ENCODE peak calls at places on chromosomes 13 and 19, in eight cellular contexts. One of them, this sample, is unnamed. For H3K36me3, the result is how much of the 10 kb centered on the place peaks cover.

GRCh38 chr19:7533281-7533819 is 2.2 kb upstream of the PNPLA6 start:
- DNase-seq in thoracic aorta: no peak
- DNase-seq in heart right ventricle: peak
- DNase-seq in HCT116: no peak
- DNase-seq in effector memory CD4-positive, alpha-beta T cell: no peak
- DNase-seq in left lung: peak
- DNase-seq in small intestine: peak
- DNase-seq in pancreas: peak
- DNase-seq in this sample: no peak

GRCh38 chr13:105920375-105920774 is 615.1 kb downstream of the EFNB2 start:
- DNase-seq in small intestine: peak
- DNase-seq in heart right ventricle: no peak
- DNase-seq in thoracic aorta: no peak
- DNase-seq in pancreas: no peak
- DNase-seq in HCT116: peak
- DNase-seq in effector memory CD4-positive, alpha-beta T cell: no peak
- DNase-seq in left lung: no peak
- DNase-seq in this sample: no peak

GRCh38 chr13:100464006-100464405 is 124.6 kb downstream of the GGACT start:
- DNase-seq in left lung: no peak
- DNase-seq in HCT116: no peak
- DNase-seq in small intestine: no peak
- DNase-seq in effector memory CD4-positive, alpha-beta T cell: no peak
- DNase-seq in thoracic aorta: no peak
- DNase-seq in heart right ventricle: no peak
- DNase-seq in pancreas: no peak
- DNase-seq in this sample: no peak

GRCh38 chr13:50130686-50131051 is 115.4 kb downstream of the KCNRG start:
- DNase-seq in left lung: peak
- DNase-seq in HCT116: no peak
- DNase-seq in effector memory CD4-positive, alpha-beta T cell: no peak
- DNase-seq in heart right ventricle: no peak
- DNase-seq in thoracic aorta: no peak
- DNase-seq in small intestine: no peak
- DNase-seq in pancreas: no peak
- DNase-seq in this sample: peak

GRCh38 chr19:29965529-29965928 is 23.5 kb downstream of the URI1 start:
- DNase-seq in small intestine: no peak
- DNase-seq in heart right ventricle: no peak
- DNase-seq in HCT116: no peak
- DNase-seq in effector memory CD4-positive, alpha-beta T cell: no peak
- DNase-seq in pancreas: no peak
- DNase-seq in thoracic aorta: no peak
- DNase-seq in left lung: no peak
- DNase-seq in this sample: no peak

GRCh38 chr19:44723952-44724319 is 24.6 kb upstream of the BCL3 start:
- DNase-seq in effector memory CD4-positive, alpha-beta T cell: peak
- DNase-seq in small intestine: peak
- DNase-seq in HCT116: peak
- DNase-seq in left lung: peak
- DNase-seq in thoracic aorta: peak
- DNase-seq in heart right ventricle: peak
- DNase-seq in pancreas: peak
- DNase-seq in this sample: peak

GRCh38 chr13:77779461-77780272 is 82.2 kb downstream of the SLAIN1 start:
- DNase-seq in effector memory CD4-positive, alpha-beta T cell: no peak
- DNase-seq in HCT116: peak
- DNase-seq in heart right ventricle: no peak
- DNase-seq in left lung: no peak
- DNase-seq in small intestine: peak
- DNase-seq in pancreas: no peak
- DNase-seq in thoracic aorta: no peak
- DNase-seq in this sample: no peak

GRCh38 chr19:23378948-23379347 is 16.3 kb downstream of the ZNF91 start:
- DNase-seq in thoracic aorta: no peak
- DNase-seq in left lung: no peak
- DNase-seq in effector memory CD4-positive, alpha-beta T cell: no peak
- DNase-seq in HCT116: no peak
- DNase-seq in heart right ventricle: no peak
- DNase-seq in pancreas: no peak
- DNase-seq in small intestine: no peak
- DNase-seq in this sample: no peak

GRCh38 chr19:49894879-49895565 is 1.7 kb downstream of the IL4I1 start:
- DNase-seq in small intestine: no peak
- DNase-seq in thoracic aorta: no peak
- DNase-seq in HCT116: no peak
- DNase-seq in left lung: no peak
- DNase-seq in pancreas: no peak
- DNase-seq in heart right ventricle: no peak
- DNase-seq in effector memory CD4-positive, alpha-beta T cell: peak
- DNase-seq in this sample: no peak

GRCh38 chr19:8506402-8506957 is 4.0 kb upstream of the PRAM1 start:
- DNase-seq in thoracic aorta: no peak
- DNase-seq in effector memory CD4-positive, alpha-beta T cell: no peak
- DNase-seq in left lung: no peak
- DNase-seq in heart right ventricle: no peak
- DNase-seq in small intestine: no peak
- DNase-seq in HCT116: no peak
- DNase-seq in pancreas: peak
- DNase-seq in this sample: no peak

GRCh38 chr13:94129490-94129894 is 350.0 kb downstream of the DCT start:
- DNase-seq in HCT116: no peak
- DNase-seq in effector memory CD4-positive, alpha-beta T cell: no peak
- DNase-seq in thoracic aorta: no peak
- DNase-seq in pancreas: no peak
- DNase-seq in left lung: no peak
- DNase-seq in heart right ventricle: no peak
- DNase-seq in small intestine: no peak
- DNase-seq in this sample: no peak

GRCh38 chr13:31697290-31697689 is 42.0 kb upstream of the RXFP2 start:
- DNase-seq in small intestine: no peak
- DNase-seq in HCT116: no peak
- DNase-seq in effector memory CD4-positive, alpha-beta T cell: no peak
- DNase-seq in thoracic aorta: no peak
- DNase-seq in heart right ventricle: no peak
- DNase-seq in pancreas: no peak
- DNase-seq in left lung: no peak
- DNase-seq in this sample: no peak

GRCh38 chr19:11612816-11613511 is 15.7 kb downstream of the ZNF627 start:
- DNase-seq in pancreas: no peak
- DNase-seq in effector memory CD4-positive, alpha-beta T cell: no peak
- DNase-seq in left lung: no peak
- DNase-seq in heart right ventricle: no peak
- DNase-seq in small intestine: no peak
- DNase-seq in HCT116: no peak
- DNase-seq in thoracic aorta: no peak
- DNase-seq in this sample: no peak

GRCh38 chr19:9150650-9151049 is 10.5 kb downstream of the ZNF317 start:
- DNase-seq in HCT116: no peak
- DNase-seq in effector memory CD4-positive, alpha-beta T cell: no peak
- DNase-seq in left lung: no peak
- DNase-seq in pancreas: no peak
- DNase-seq in thoracic aorta: no peak
- DNase-seq in heart right ventricle: no peak
- DNase-seq in small intestine: no peak
- DNase-seq in this sample: no peak

GRCh38 chr19:5900976-5901375 is 2.6 kb downstream of the NDUFA11 start:
- DNase-seq in HCT116: no peak
- DNase-seq in pancreas: no peak
- DNase-seq in small intestine: no peak
- DNase-seq in left lung: no peak
- DNase-seq in heart right ventricle: no peak
- DNase-seq in effector memory CD4-positive, alpha-beta T cell: no peak
- DNase-seq in thoracic aorta: no peak
- DNase-seq in this sample: no peak

GRCh38 chr13:34772881-34773280 is 169.2 kb upstream of the NBEA start:
- DNase-seq in effector memory CD4-positive, alpha-beta T cell: no peak
- DNase-seq in heart right ventricle: no peak
- DNase-seq in pancreas: no peak
- DNase-seq in small intestine: no peak
- DNase-seq in left lung: no peak
- DNase-seq in HCT116: no peak
- DNase-seq in thoracic aorta: no peak
- DNase-seq in this sample: no peak

GRCh38 chr13:40536443-40537113 is 129.9 kb downstream of the FOXO1 start:
- DNase-seq in small intestine: peak
- DNase-seq in HCT116: no peak
- DNase-seq in left lung: no peak
- DNase-seq in effector memory CD4-positive, alpha-beta T cell: no peak
- DNase-seq in pancreas: peak
- DNase-seq in thoracic aorta: no peak
- DNase-seq in heart right ventricle: no peak
- DNase-seq in this sample: no peak

GRCh38 chr13:40534456-40534855 is 132.0 kb downstream of the FOXO1 start:
- DNase-seq in HCT116: no peak
- DNase-seq in effector memory CD4-positive, alpha-beta T cell: no peak
- DNase-seq in heart right ventricle: no peak
- DNase-seq in pancreas: peak
- DNase-seq in thoracic aorta: no peak
- DNase-seq in small intestine: no peak
- DNase-seq in left lung: no peak
- DNase-seq in this sample: no peak

GRCh38 chr13:40535345-40535836 is 131.1 kb downstream of the FOXO1 start:
- DNase-seq in small intestine: no peak
- DNase-seq in left lung: no peak
- DNase-seq in thoracic aorta: no peak
- DNase-seq in HCT116: no peak
- DNase-seq in pancreas: peak
- DNase-seq in heart right ventricle: no peak
- DNase-seq in effector memory CD4-positive, alpha-beta T cell: no peak
- DNase-seq in this sample: no peak

GRCh38 chr13:40539954-40540706 is 126.3 kb downstream of the FOXO1 start:
- DNase-seq in effector memory CD4-positive, alpha-beta T cell: no peak
- DNase-seq in pancreas: no peak
- DNase-seq in left lung: no peak
- DNase-seq in heart right ventricle: no peak
- DNase-seq in thoracic aorta: no peak
- DNase-seq in HCT116: peak
- DNase-seq in small intestine: no peak
- DNase-seq in this sample: no peak

DNA sequence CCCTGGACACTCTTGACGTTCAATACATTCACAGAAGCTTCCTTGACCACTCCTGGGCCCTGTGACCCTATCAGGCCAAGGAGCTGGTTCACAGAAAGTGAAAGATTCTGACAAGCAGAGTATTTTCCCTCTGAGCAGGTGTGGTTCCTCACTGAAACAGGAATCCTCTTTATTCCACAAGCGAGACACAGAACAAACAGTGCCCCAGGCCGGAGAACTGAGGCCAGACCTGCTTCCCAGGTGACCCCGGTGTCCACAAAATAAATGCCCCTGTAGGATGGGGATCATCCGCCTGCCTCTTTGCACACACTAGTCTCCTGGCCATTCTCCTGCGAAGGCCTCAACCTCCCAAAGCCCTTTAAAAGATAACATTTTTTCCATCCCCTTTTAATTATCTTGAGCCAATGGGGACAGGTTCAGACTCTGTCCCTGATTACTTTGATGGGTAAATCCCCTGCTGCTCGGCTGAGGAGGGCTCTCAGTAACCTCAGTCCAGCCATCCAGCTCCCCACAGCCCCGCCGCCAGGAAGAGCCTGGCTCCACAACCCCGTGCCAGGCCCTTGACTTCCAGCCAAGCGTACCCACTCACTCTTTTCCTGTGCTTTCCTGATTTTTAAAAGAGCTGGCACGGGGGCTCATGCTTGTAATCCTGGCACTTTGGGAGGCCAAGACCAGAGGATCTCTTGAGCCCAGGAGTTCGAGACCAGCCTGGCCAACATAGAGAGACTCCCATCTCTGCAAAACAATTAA is 129.1 kb downstream of the FOXO1 start:
- DNase-seq in small intestine: no peak
- DNase-seq in left lung: no peak
- DNase-seq in thoracic aorta: no peak
- DNase-seq in HCT116: no peak
- DNase-seq in effector memory CD4-positive, alpha-beta T cell: no peak
- DNase-seq in heart right ventricle: no peak
- DNase-seq in pancreas: peak
- DNase-seq in this sample: no peak
- H3K36me3 ChIP-seq in small intestine: under half
- H3K36me3 ChIP-seq in left lung: under half
- H3K36me3 ChIP-seq in thoracic aorta: under half
- H3K36me3 ChIP-seq in HCT116: under half
- H3K36me3 ChIP-seq in effector memory CD4-positive, alpha-beta T cell: under half
- H3K36me3 ChIP-seq in heart right ventricle: under half
- H3K36me3 ChIP-seq in pancreas: under half
- H3K36me3 ChIP-seq in this sample: under half

DNA sequence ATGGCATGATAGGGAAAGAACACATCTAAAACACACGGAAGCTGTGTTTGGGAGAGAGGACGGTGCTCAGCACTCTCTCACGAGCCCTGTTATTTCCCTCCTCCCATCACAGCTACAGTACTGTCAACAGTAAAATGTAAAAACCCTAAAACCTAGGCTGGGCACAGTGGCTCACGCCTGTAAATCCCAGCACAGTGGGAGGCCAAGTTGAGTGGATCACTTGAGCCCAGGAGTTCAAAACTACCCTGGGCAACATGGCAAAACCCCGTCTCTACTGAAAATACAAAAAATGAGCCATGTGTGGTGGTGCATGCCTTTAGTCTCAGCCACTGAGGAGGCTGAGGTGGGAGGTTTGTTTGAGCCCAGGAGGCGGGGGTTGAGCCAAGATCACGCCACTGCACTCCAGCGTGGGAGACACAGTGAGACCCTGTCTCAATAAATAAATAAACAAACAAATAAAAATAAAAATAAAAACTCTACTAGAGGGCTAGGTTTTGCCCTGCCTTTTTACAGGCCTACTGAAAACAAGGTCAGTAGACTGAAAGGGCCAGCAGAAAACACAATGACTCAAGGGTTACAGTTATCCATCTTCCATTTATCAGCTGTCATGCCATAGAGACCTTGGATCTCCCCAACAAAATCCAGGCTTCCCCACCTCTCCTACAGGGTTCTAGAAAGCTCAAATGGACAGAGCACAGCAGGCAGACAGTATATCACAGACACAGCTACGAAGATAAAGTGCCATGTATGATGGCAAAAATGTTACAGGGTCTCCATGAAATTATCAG is 54.6 kb downstream of the FOXO1 start:
- DNase-seq in small intestine: no peak
- DNase-seq in thoracic aorta: no peak
- DNase-seq in pancreas: no peak
- DNase-seq in effector memory CD4-positive, alpha-beta T cell: no peak
- DNase-seq in heart right ventricle: no peak
- DNase-seq in left lung: no peak
- DNase-seq in HCT116: no peak
- DNase-seq in this sample: no peak
- H3K36me3 ChIP-seq in small intestine: under half
- H3K36me3 ChIP-seq in thoracic aorta: under half
- H3K36me3 ChIP-seq in pancreas: under half
- H3K36me3 ChIP-seq in effector memory CD4-positive, alpha-beta T cell: under half
- H3K36me3 ChIP-seq in heart right ventricle: under half
- H3K36me3 ChIP-seq in left lung: under half
- H3K36me3 ChIP-seq in HCT116: under half
- H3K36me3 ChIP-seq in this sample: under half

GRCh38 chr19:17202713-17203112 is 12.4 kb upstream of the USE1 start:
- DNase-seq in HCT116: no peak
- DNase-seq in thoracic aorta: no peak
- DNase-seq in left lung: no peak
- DNase-seq in pancreas: no peak
- DNase-seq in heart right ventricle: no peak
- DNase-seq in small intestine: no peak
- DNase-seq in effector memory CD4-positive, alpha-beta T cell: no peak
- DNase-seq in this sample: no peak
- H3K36me3 ChIP-seq in HCT116: under half
- H3K36me3 ChIP-seq in thoracic aorta: half or more
- H3K36me3 ChIP-seq in left lung: under half
- H3K36me3 ChIP-seq in pancreas: under half
- H3K36me3 ChIP-seq in heart right ventricle: half or more
- H3K36me3 ChIP-seq in small intestine: under half
- H3K36me3 ChIP-seq in effector memory CD4-positive, alpha-beta T cell: half or more
- H3K36me3 ChIP-seq in this sample: half or more

GRCh38 chr13:20498659-20499058 is 27.0 kb downstream of the CRYL1 start:
- DNase-seq in HCT116: no peak
- DNase-seq in left lung: no peak
- DNase-seq in thoracic aorta: no peak
- DNase-seq in heart right ventricle: no peak
- DNase-seq in small intestine: no peak
- DNase-seq in effector memory CD4-positive, alpha-beta T cell: no peak
- DNase-seq in pancreas: no peak
- DNase-seq in this sample: no peak
- H3K36me3 ChIP-seq in HCT116: under half
- H3K36me3 ChIP-seq in left lung: under half
- H3K36me3 ChIP-seq in thoracic aorta: under half
- H3K36me3 ChIP-seq in heart right ventricle: under half
- H3K36me3 ChIP-seq in small intestine: under half
- H3K36me3 ChIP-seq in effector memory CD4-positive, alpha-beta T cell: under half
- H3K36me3 ChIP-seq in pancreas: under half
- H3K36me3 ChIP-seq in this sample: under half